ENCODE peak calls at places on chromosomes 3 and 15, in eight cellular contexts. J, G, V, S, R, D, Y and M are unnamed samples.

GRCh38 chr15:72184165-72184811 is 13.3 kb downstream of the GRAMD2A start:
- DNase-seq in J (no peak), G (peak), V (peak), S (peak), R (peak), D (peak), Y (no peak), M (no peak)

GRCh38 chr3:119228290-119229145 is 12.2 kb downstream of the B4GALT4 start:
- DNase-seq in J (no peak), G (no peak), V (no peak), S (no peak), R (no peak), D (peak), Y (no peak), M (no peak)

GRCh38 chr3:99250821-99251355 is 349.4 kb upstream of the DCBLD2 start:
- DNase-seq in J (no peak), G (no peak), V (no peak), S (peak), R (no peak), D (no peak), Y (no peak), M (no peak)

GRCh38 chr3:59027607-59028006 is 22.2 kb downstream of the CFAP20DC start:
- DNase-seq in J (no peak), G (no peak), V (no peak), S (no peak), R (no peak), D (no peak), Y (no peak), M (no peak)

GRCh38 chr3:114093596-114093995 is 37.1 kb downstream of the QTRT2 start:
- DNase-seq in J (peak), G (no peak), V (peak), S (peak), R (no peak), D (no peak), Y (no peak), M (no peak)

GRCh38 chr3:149080699-149081091 is 5.6 kb downstream of the HLTF start:
- DNase-seq in J (peak), G (no peak), V (no peak), S (no peak), R (no peak), D (peak), Y (no peak), M (no peak)

GRCh38 chr3:172061724-172062184 is 22.4 kb downstream of the FNDC3B start:
- DNase-seq in J (no peak), G (no peak), V (peak), S (no peak), R (no peak), D (no peak), Y (no peak), M (no peak)

GRCh38 chr15:59222106-59222505 is 15.5 kb downstream of the LDHAL6B start:
- DNase-seq in J (peak), G (no peak), V (no peak), S (no peak), R (no peak), D (no peak), Y (no peak), M (no peak)

GRCh38 chr15:80744826-80745225 is 34.3 kb upstream of the CEMIP start:
- DNase-seq in J (no peak), G (no peak), V (no peak), S (no peak), R (no peak), D (no peak), Y (no peak), M (no peak)
- H3K27ac ChIP-seq in J (no peak), G (no peak), V (peak), S (no peak), R (no peak), D (no peak), Y (no peak), M (no peak)

GRCh38 chr3:169969696-169970095 is 3.1 kb downstream of the SEC62 start:
- DNase-seq in J (no peak), G (no peak), V (no peak), S (no peak), R (no peak), D (no peak), Y (no peak), M (no peak)
- H3K4me3 ChIP-seq in J (no peak), G (no peak), V (no peak), S (no peak), R (no peak), D (no peak), Y (no peak), M (no peak)

GRCh38 chr3:190863119-190863465 is 598 bp upstream of the GMNC start:
- DNase-seq in J (no peak), G (no peak), V (no peak), S (no peak), R (no peak), D (no peak), Y (no peak), M (no peak)
- H3K27ac ChIP-seq in J (no peak), G (peak), V (peak), S (peak), R (peak), D (no peak), Y (no peak), M (peak)

GRCh38 chr3:187228740-187229139 is 31.5 kb downstream of the RTP1 start:
- DNase-seq in J (no peak), G (no peak), V (no peak), S (no peak), R (no peak), D (no peak), Y (no peak), M (no peak)
- H3K4me3 ChIP-seq in J (no peak), G (no peak), V (no peak), S (no peak), R (no peak), D (no peak), Y (no peak), M (no peak)

GRCh38 chr3:47605646-47606045 is 27.0 kb upstream of the CSPG5 start:
- DNase-seq in J (peak), G (no peak), V (no peak), S (no peak), R (no peak), D (no peak), Y (no peak), M (no peak)

GRCh38 chr3:47604145-47604544 is 25.5 kb upstream of the CSPG5 start:
- DNase-seq in J (no peak), G (no peak), V (no peak), S (no peak), R (no peak), D (no peak), Y (no peak), M (no peak)

GRCh38 chr3:47606171-47606570 is 27.5 kb upstream of the CSPG5 start:
- DNase-seq in J (no peak), G (no peak), V (no peak), S (no peak), R (no peak), D (no peak), Y (no peak), M (no peak)

GRCh38 chr3:47603332-47603731 is 24.7 kb upstream of the CSPG5 start:
- DNase-seq in J (no peak), G (no peak), V (no peak), S (no peak), R (no peak), D (no peak), Y (no peak), M (no peak)

DNA sequence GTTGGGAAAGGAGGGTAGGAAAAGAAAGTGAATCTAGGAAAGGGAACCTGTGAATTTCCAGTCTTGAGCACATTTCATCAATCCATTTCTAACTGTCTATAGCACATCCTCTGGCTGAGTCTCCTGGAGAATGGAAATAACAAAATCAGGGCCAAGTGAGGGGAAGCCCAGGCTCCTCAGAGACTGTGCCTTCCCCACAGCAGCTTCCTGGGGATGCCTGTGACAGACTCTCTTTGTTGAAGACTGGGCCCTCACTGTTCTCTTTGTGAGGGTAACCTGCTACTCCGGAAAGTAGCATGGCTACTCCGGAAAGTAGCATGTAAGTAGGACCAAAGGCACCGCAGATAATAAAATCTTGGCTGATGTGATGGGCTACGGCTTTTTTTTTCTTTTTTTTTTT is 22.6 kb upstream of the CSPG5 start:
- DNase-seq in J (no peak), G (no peak), V (no peak), S (no peak), R (no peak), D (no peak), Y (no peak), M (no peak)
- H3K27ac ChIP-seq in J (no peak), G (no peak), V (no peak), S (no peak), R (no peak), D (no peak), Y (no peak), M (no peak)

GRCh38 chr3:162984752-162985151 is 1488.1 kb downstream of the OTOL1 start:
- DNase-seq in J (peak), G (no peak), V (no peak), S (no peak), R (no peak), D (no peak), Y (no peak), M (no peak)
- H3K4me3 ChIP-seq in J (no peak), G (no peak), V (no peak), S (no peak), R (no peak), D (no peak), Y (no peak), M (no peak)

GRCh38 chr15:93018574-93018973 is 70.4 kb downstream of the RGMA start:
- DNase-seq in J (no peak), G (no peak), V (no peak), S (peak), R (no peak), D (peak), Y (no peak), M (no peak)

GRCh38 chr15:93019091-93019490 is 69.9 kb downstream of the RGMA start:
- DNase-seq in J (no peak), G (no peak), V (no peak), S (no peak), R (no peak), D (no peak), Y (no peak), M (no peak)

GRCh38 chr15:93019971-93020370 is 69.0 kb downstream of the RGMA start:
- DNase-seq in J (no peak), G (no peak), V (no peak), S (peak), R (no peak), D (no peak), Y (no peak), M (no peak)

GRCh38 chr15:93020976-93021772 is 67.8 kb downstream of the RGMA start:
- DNase-seq in J (no peak), G (no peak), V (no peak), S (peak), R (no peak), D (no peak), Y (no peak), M (no peak)

DNA sequence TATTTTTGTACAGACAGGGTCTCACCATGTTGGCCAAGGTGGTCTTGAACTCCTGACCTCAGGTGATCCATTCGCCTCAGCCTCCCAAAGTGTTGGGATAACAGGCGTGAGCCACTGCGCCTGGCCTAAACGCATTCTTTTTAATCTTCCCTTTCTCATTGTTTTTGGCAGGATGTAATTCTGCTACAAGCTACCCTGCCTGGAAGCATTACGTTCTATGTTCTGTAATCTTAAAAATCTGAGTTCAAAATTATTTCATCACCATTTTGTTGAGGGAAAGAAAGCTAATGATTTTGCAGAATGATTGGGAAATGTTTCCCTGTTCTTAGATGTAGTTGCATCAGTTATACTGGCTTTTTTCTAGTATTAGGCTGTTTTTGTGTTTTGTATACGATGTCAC is 71.5 kb downstream of the RGMA start:
- DNase-seq in J (no peak), G (no peak), V (no peak), S (no peak), R (no peak), D (no peak), Y (no peak), M (no peak)
- H3K27ac ChIP-seq in J (no peak), G (peak), V (no peak), S (no peak), R (no peak), D (no peak), Y (no peak), M (peak)

GRCh38 chr15:68205949-68206539 is 912 bp upstream of the CALML4 start:
- DNase-seq in J (no peak), G (peak), V (peak), S (peak), R (no peak), D (no peak), Y (no peak), M (no peak)
- H3K4me3 ChIP-seq in J (no peak), G (peak), V (no peak), S (no peak), R (peak), D (no peak), Y (no peak), M (peak)